ENCODE peak calls at places on chromosome 9, in five cellular contexts. One of them, this sample, is unnamed.

GRCh38 chr9:78026947-78027346 is 4.7 kb downstream of the GNAQ start:
- DNase-seq in DND-41: no peak
- DNase-seq in PC-3: no peak
- DNase-seq in H9: no peak
- DNase-seq in keratinocyte: no peak
- DNase-seq in this sample: no peak

GRCh38 chr9:28782630-28783029 is 1209.3 kb upstream of the C9orf72 start:
- DNase-seq in DND-41: no peak
- DNase-seq in PC-3: peak; percentile 31
- DNase-seq in H9: no peak
- DNase-seq in keratinocyte: peak; percentile 40
- DNase-seq in this sample: peak; percentile 92

GRCh38 chr9:126548312-126548711 is 65.4 kb upstream of the LMX1B start:
- DNase-seq in DND-41: no peak
- DNase-seq in PC-3: no peak
- DNase-seq in H9: no peak
- DNase-seq in keratinocyte: no peak
- DNase-seq in this sample: no peak

GRCh38 chr9:97310023-97310422 is 2.6 kb downstream of the CCDC180 start:
- DNase-seq in DND-41: no peak
- DNase-seq in PC-3: no peak
- DNase-seq in H9: no peak
- DNase-seq in keratinocyte: no peak
- DNase-seq in this sample: no peak

GRCh38 chr9:16368425-16369087 is 501.9 kb downstream of the BNC2 start:
- DNase-seq in DND-41: no peak
- DNase-seq in PC-3: peak; percentile 93
- DNase-seq in H9: peak; percentile 5
- DNase-seq in keratinocyte: no peak
- DNase-seq in this sample: peak; percentile 58

GRCh38 chr9:19642256-19642655 is 146.6 kb downstream of the SLC24A2 start:
- DNase-seq in DND-41: no peak
- DNase-seq in PC-3: peak; percentile 10
- DNase-seq in H9: no peak
- DNase-seq in keratinocyte: no peak
- DNase-seq in this sample: no peak

GRCh38 chr9:131394464-131395026 is 659 bp downstream of the PRRC2B start:
- DNase-seq in DND-41: peak; percentile 57
- DNase-seq in PC-3: no peak
- DNase-seq in H9: no peak
- DNase-seq in keratinocyte: no peak
- DNase-seq in this sample: no peak

GRCh38 chr9:76077537-76077936 is 187.1 kb downstream of the PCSK5 start:
- DNase-seq in DND-41: no peak
- DNase-seq in PC-3: no peak
- DNase-seq in H9: no peak
- DNase-seq in keratinocyte: no peak
- DNase-seq in this sample: no peak

GRCh38 chr9:22237497-22238363 is 208.9 kb upstream of the DMRTA1 start:
- DNase-seq in DND-41: peak; percentile 38
- DNase-seq in PC-3: peak; percentile 78
- DNase-seq in H9: no peak
- DNase-seq in keratinocyte: no peak
- DNase-seq in this sample: peak; percentile 89

GRCh38 chr9:38683336-38683735 is 36.6 kb downstream of the FAM240B start:
- DNase-seq in DND-41: no peak
- DNase-seq in PC-3: no peak
- DNase-seq in H9: no peak
- DNase-seq in keratinocyte: no peak
- DNase-seq in this sample: no peak

GRCh38 chr9:119588874-119589560 is 219.8 kb upstream of the BRINP1 start:
- DNase-seq in DND-41: no peak
- DNase-seq in PC-3: no peak
- DNase-seq in H9: no peak
- DNase-seq in keratinocyte: no peak
- DNase-seq in this sample: no peak

GRCh38 chr9:113523421-113524141 is 60.1 kb downstream of the RGS3 start:
- DNase-seq in DND-41: peak; percentile 81
- DNase-seq in PC-3: no peak
- DNase-seq in H9: no peak
- DNase-seq in keratinocyte: no peak
- DNase-seq in this sample: no peak

GRCh38 chr9:115616666-115617239 is 498.8 kb upstream of the TNC start:
- DNase-seq in DND-41: no peak
- DNase-seq in PC-3: no peak
- DNase-seq in H9: no peak
- DNase-seq in keratinocyte: no peak
- DNase-seq in this sample: no peak

GRCh38 chr9:16870606-16871357 is at the start of gene BNC2:
- DNase-seq in DND-41: peak; percentile 38
- DNase-seq in PC-3: peak; percentile 39
- DNase-seq in H9: peak; percentile 68
- DNase-seq in keratinocyte: no peak
- DNase-seq in this sample: no peak

GRCh38 chr9:127176631-127177030 is 54.2 kb upstream of the ANGPTL2 start:
- DNase-seq in DND-41: no peak
- DNase-seq in PC-3: no peak
- DNase-seq in H9: peak; percentile 10
- DNase-seq in keratinocyte: no peak
- DNase-seq in this sample: no peak

GRCh38 chr9:96009223-96009602 is 133.7 kb downstream of the ERCC6L2 start:
- DNase-seq in DND-41: no peak
- DNase-seq in PC-3: no peak
- DNase-seq in H9: no peak
- DNase-seq in keratinocyte: no peak
- DNase-seq in this sample: no peak

GRCh38 chr9:125633116-125633743 is 73.8 kb downstream of the MAPKAP1 start:
- DNase-seq in DND-41: no peak
- DNase-seq in PC-3: peak; percentile 81
- DNase-seq in H9: no peak
- DNase-seq in keratinocyte: no peak
- DNase-seq in this sample: peak; percentile 47

GRCh38 chr9:12784461-12785250 is 9.8 kb downstream of the LURAP1L start:
- DNase-seq in DND-41: no peak
- DNase-seq in PC-3: peak; percentile 96
- DNase-seq in H9: no peak
- DNase-seq in keratinocyte: peak; percentile 86
- DNase-seq in this sample: peak; percentile 98

GRCh38 chr9:93266521-93267001 is 82.6 kb downstream of the WNK2 start:
- DNase-seq in DND-41: no peak
- DNase-seq in PC-3: no peak
- DNase-seq in H9: no peak
- DNase-seq in keratinocyte: no peak
- DNase-seq in this sample: no peak

GRCh38 chr9:110033869-110034268 is 174.1 kb downstream of the C9orf152 start:
- DNase-seq in DND-41: no peak
- DNase-seq in PC-3: peak; percentile 29
- DNase-seq in H9: no peak
- DNase-seq in keratinocyte: no peak
- DNase-seq in this sample: no peak

GRCh38 chr9:114223564-114224246 is 68.4 kb downstream of the COL27A1 start:
- DNase-seq in DND-41: no peak
- DNase-seq in PC-3: peak; percentile 84
- DNase-seq in H9: no peak
- DNase-seq in keratinocyte: no peak
- DNase-seq in this sample: peak; percentile 60

GRCh38 chr9:99255651-99256050 is 33.6 kb downstream of the SEC61B start:
- DNase-seq in DND-41: no peak
- DNase-seq in PC-3: no peak
- DNase-seq in H9: no peak
- DNase-seq in keratinocyte: no peak
- DNase-seq in this sample: no peak

GRCh38 chr9:131714161-131714646 is 25.7 kb downstream of the RAPGEF1 start:
- DNase-seq in DND-41: no peak
- DNase-seq in PC-3: peak; percentile 65
- DNase-seq in H9: no peak
- DNase-seq in keratinocyte: peak; percentile 85
- DNase-seq in this sample: peak; percentile 93

GRCh38 chr9:135128035-135128670 is 40.7 kb downstream of the OLFM1 start:
- DNase-seq in DND-41: no peak
- DNase-seq in PC-3: no peak
- DNase-seq in H9: no peak
- DNase-seq in keratinocyte: no peak
- DNase-seq in this sample: no peak

GRCh38 chr9:93828331-93829097 is 126.6 kb downstream of the BARX1 start:
- DNase-seq in DND-41: no peak
- DNase-seq in PC-3: no peak
- DNase-seq in H9: peak; percentile 24
- DNase-seq in keratinocyte: no peak
- DNase-seq in this sample: no peak

GRCh38 chr9:134231330-134231745 is 67.0 kb upstream of the RNU6ATAC start:
- DNase-seq in DND-41: no peak
- DNase-seq in PC-3: no peak
- DNase-seq in H9: no peak
- DNase-seq in keratinocyte: no peak
- DNase-seq in this sample: no peak

GRCh38 chr9:1055156-1055555 is 5.0 kb downstream of the DMRT2 start:
- DNase-seq in DND-41: no peak
- DNase-seq in PC-3: peak; percentile 88
- DNase-seq in H9: no peak
- DNase-seq in keratinocyte: no peak
- DNase-seq in this sample: no peak

GRCh38 chr9:129875181-129875611 is 39.9 kb downstream of the USP20 start:
- DNase-seq in DND-41: no peak
- DNase-seq in PC-3: no peak
- DNase-seq in H9: peak; percentile 58
- DNase-seq in keratinocyte: no peak
- DNase-seq in this sample: no peak

GRCh38 chr9:13942695-13943094 is 371.2 kb downstream of the NFIB start:
- DNase-seq in DND-41: no peak
- DNase-seq in PC-3: peak; percentile 94
- DNase-seq in H9: no peak
- DNase-seq in keratinocyte: peak; percentile 26
- DNase-seq in this sample: peak; percentile 99

GRCh38 chr9:96172797-96173196 is 129.2 kb downstream of the HSD17B3 start:
- DNase-seq in DND-41: no peak
- DNase-seq in PC-3: no peak
- DNase-seq in H9: no peak
- DNase-seq in keratinocyte: no peak
- DNase-seq in this sample: no peak

GRCh38 chr9:84412654-84413053 is 72.1 kb upstream of the SLC28A3 start:
- DNase-seq in DND-41: no peak
- DNase-seq in PC-3: no peak
- DNase-seq in H9: no peak
- DNase-seq in keratinocyte: no peak
- DNase-seq in this sample: no peak

GRCh38 chr9:84411647-84412267 is 71.2 kb upstream of the SLC28A3 start:
- DNase-seq in DND-41: no peak
- DNase-seq in PC-3: no peak
- DNase-seq in H9: no peak
- DNase-seq in keratinocyte: no peak
- DNase-seq in this sample: no peak

GRCh38 chr9:84405666-84406065 is 65.1 kb upstream of the SLC28A3 start:
- DNase-seq in DND-41: no peak
- DNase-seq in PC-3: no peak
- DNase-seq in H9: no peak
- DNase-seq in keratinocyte: no peak
- DNase-seq in this sample: no peak

GRCh38 chr9:84404095-84404686 is 63.6 kb upstream of the SLC28A3 start:
- DNase-seq in DND-41: no peak
- DNase-seq in PC-3: peak; percentile 5
- DNase-seq in H9: peak; percentile 43
- DNase-seq in keratinocyte: no peak
- DNase-seq in this sample: no peak

DNA sequence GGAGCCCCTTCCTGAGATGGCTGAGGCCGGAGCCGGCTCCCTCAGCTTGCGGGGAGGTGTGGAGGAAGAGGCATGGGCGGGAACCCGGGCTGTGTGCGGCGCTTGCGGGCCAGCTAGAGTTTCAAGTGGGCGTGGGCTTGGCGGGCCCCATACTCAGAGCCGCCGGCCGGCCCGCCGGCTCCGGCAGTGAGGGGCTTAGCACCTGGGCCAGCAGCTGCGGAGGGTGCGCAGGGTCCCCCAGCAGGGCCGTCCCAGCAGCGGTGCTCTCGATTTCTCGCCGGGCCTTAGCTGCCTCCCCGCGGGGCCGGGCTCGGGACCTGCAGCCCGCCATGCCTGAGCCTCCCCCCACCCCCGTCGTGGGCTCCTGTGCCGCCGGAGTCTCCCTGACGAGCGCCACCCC is 67.9 kb upstream of the SLC28A3 start:
- DNase-seq in DND-41: no peak
- DNase-seq in PC-3: no peak
- DNase-seq in H9: no peak
- DNase-seq in keratinocyte: no peak
- DNase-seq in this sample: no peak
- TF ChIP-seq CTCF in DND-41: no peak
- TF ChIP-seq CTCF in PC-3: no peak
- TF ChIP-seq CTCF in H9: no peak
- TF ChIP-seq CTCF in keratinocyte: no peak
- TF ChIP-seq CTCF in this sample: no peak

GRCh38 chr9:35488566-35489312 is 1.2 kb upstream of the RUSC2 start:
- DNase-seq in DND-41: no peak
- DNase-seq in PC-3: no peak
- DNase-seq in H9: no peak
- DNase-seq in keratinocyte: no peak
- DNase-seq in this sample: no peak
- H2AFZ ChIP-seq in DND-41: peak overlapping the region; percentile 43
- H2AFZ ChIP-seq in PC-3: peak overlapping the region; percentile 79
- H2AFZ ChIP-seq in H9: peak overlapping the region; percentile 16
- H2AFZ ChIP-seq in keratinocyte: peak overlapping the region; percentile 93
- H2AFZ ChIP-seq in this sample: peak overlapping the region; percentile 92

GRCh38 chr9:6216002-6216401 is 395 bp downstream of the IL33 start:
- DNase-seq in DND-41: no peak
- DNase-seq in PC-3: no peak
- DNase-seq in H9: no peak
- DNase-seq in keratinocyte: no peak
- DNase-seq in this sample: no peak
- TF ChIP-seq CTCF in DND-41: no peak
- TF ChIP-seq CTCF in PC-3: no peak
- TF ChIP-seq CTCF in H9: no peak
- TF ChIP-seq CTCF in keratinocyte: no peak
- TF ChIP-seq CTCF in this sample: no peak

GRCh38 chr9:107733530-107733907 is 243.9 kb upstream of the KLF4 start:
- DNase-seq in DND-41: no peak
- DNase-seq in PC-3: no peak
- DNase-seq in H9: no peak
- DNase-seq in keratinocyte: no peak
- DNase-seq in this sample: no peak
- H2AFZ ChIP-seq in DND-41: no peak overlapping the region
- H2AFZ ChIP-seq in PC-3: peak overlapping the region; percentile 40
- H2AFZ ChIP-seq in H9: no peak overlapping the region
- H2AFZ ChIP-seq in keratinocyte: peak overlapping the region; percentile 65
- H2AFZ ChIP-seq in this sample: peak overlapping the region; percentile 52

GRCh38 chr9:121386442-121387175 is 16.6 kb upstream of the STOM start:
- DNase-seq in DND-41: no peak
- DNase-seq in PC-3: no peak
- DNase-seq in H9: no peak
- DNase-seq in keratinocyte: no peak
- DNase-seq in this sample: no peak
- TF ChIP-seq CTCF in DND-41: no peak
- TF ChIP-seq CTCF in PC-3: no peak
- TF ChIP-seq CTCF in H9: no peak
- TF ChIP-seq CTCF in keratinocyte: no peak
- TF ChIP-seq CTCF in this sample: no peak

GRCh38 chr9:74499770-74500583 is 2.8 kb downstream of the RORB start:
- DNase-seq in DND-41: peak; percentile 42
- DNase-seq in PC-3: no peak
- DNase-seq in H9: peak; percentile 43
- DNase-seq in keratinocyte: no peak
- DNase-seq in this sample: no peak
- H2AFZ ChIP-seq in DND-41: no peak overlapping the region
- H2AFZ ChIP-seq in PC-3: no peak overlapping the region
- H2AFZ ChIP-seq in H9: no peak overlapping the region
- H2AFZ ChIP-seq in keratinocyte: no peak overlapping the region
- H2AFZ ChIP-seq in this sample: no peak overlapping the region